ENCODE peak calls at places on chromosomes 4 and X, in six cellular contexts. M is central memory CD4-positive, alpha-beta T cell; G is hepatic stellate cell; C is stimulated activated CD4-positive, alpha-beta T cell treated with anti-CD3 and anti-CD28 coated beads, Interleukin-4, amount 100 ng/mL, for 48 hours; Y is lung microvascular endothelial cell; A is HTR-8/SVneo. H is an unnamed sample.

GRCh38 chr4:236028-236427 is 69.2 kb downstream of the ZNF732 start:
- DNase-seq in M (no peak), C (no peak), A (no peak), Y (no peak), G (no peak), H (no peak)

GRCh38 chrX:56759736-56760409 is 30.8 kb downstream of the NBDY start:
- DNase-seq in G (no peak), M (no peak), C (no peak), Y (no peak), A (no peak), H (no peak)

GRCh38 chr4:168647976-168648375 is 151.1 kb downstream of the PALLD start:
- DNase-seq in A (no peak), M (no peak), G (no peak), Y (no peak), C (no peak), H (no peak)

GRCh38 chr4:165288226-165288625 is 39.2 kb upstream of the MSMO1 start:
- DNase-seq in G (no peak), M (no peak), Y (no peak), C (no peak), A (no peak), H (no peak)

GRCh38 chrX:97399400-97399799 is 515.7 kb downstream of the RPA4 start:
- DNase-seq in A (peak; percentile 0), M (no peak), C (no peak), Y (peak; percentile 77), G (peak; percentile 27), H (peak; percentile 43)

GRCh38 chr4:32145987-32146386 is 1425.8 kb downstream of the PCDH7 start:
- DNase-seq in C (no peak), M (no peak), Y (no peak), G (no peak), A (no peak), H (no peak)

GRCh38 chrX:54495814-54496516 is at the start of gene FGD1:
- DNase-seq in A (peak; percentile 60), C (peak; percentile 33), G (peak; percentile 82), Y (peak; percentile 51), M (no peak), H (peak; percentile 56)

GRCh38 chr4:163191999-163192398 is 25.3 kb upstream of the NAF1 start:
- DNase-seq in G (no peak), C (no peak), A (no peak), M (no peak), Y (peak; percentile 29), H (peak; percentile 41)

GRCh38 chr4:26131053-26131452 is 189.8 kb upstream of the RBPJ start:
- DNase-seq in C (no peak), M (peak; percentile 66), A (no peak), Y (no peak), G (no peak), H (no peak)

GRCh38 chrX:10098235-10098819 is 58.4 kb upstream of the CLCN4 start:
- DNase-seq in A (no peak), G (no peak), C (no peak), Y (peak; percentile 55), M (peak; percentile 69), H (no peak)

GRCh38 chr4:81666491-81666890 is 194.8 kb upstream of the RASGEF1B start:
- DNase-seq in A (no peak), M (no peak), Y (no peak), G (no peak), C (no peak), H (no peak)

H was measured in dermis blood vessel endothelial cell.